ENCODE peak calls at places on chromosomes 6 and 20, in five cellular contexts. O is iPS-NIHi11; G is pulmonary artery endothelial cell; T is activated CD4-positive, alpha-beta T cell treated with anti-CD3 and anti-CD28 coated beads, Interleukin-2, amount 50 U/mL, for 1 hour; K is GM13977. N is an unnamed sample.

GRCh38 chr6:15602144-15602543 is 60.7 kb downstream of the DTNBP1 start:
- DNase-seq in O (no peak), G (no peak), T (no peak), K (no peak), N (no peak)

GRCh38 chr6:90190752-90191393 is 105.8 kb downstream of the BACH2 start:
- DNase-seq in O (no peak), G (no peak), T (no peak), K (no peak), N (no peak)

GRCh38 chr6:93294879-93295278 is 124.5 kb downstream of the EPHA7 start:
- DNase-seq in O (no peak), G (no peak), T (no peak), K (no peak), N (no peak)

GRCh38 chr6:36838896-36839818 is at the start of gene CPNE5:
- DNase-seq in O (peak; percentile 71), G (no peak), T (no peak), K (no peak), N (no peak)

GRCh38 chr6:108941281-108941680 is 93.1 kb downstream of the ARMC2 start:
- DNase-seq in O (no peak), G (no peak), T (no peak), K (no peak), N (no peak)

GRCh38 chr6:1388927-1389790 is at the start of gene FOXF2:
- DNase-seq in O (peak; percentile 74), G (no peak), T (no peak), K (peak; percentile 29), N (no peak)

GRCh38 chr20:23624307-23624706 is 13.4 kb downstream of the CST3 start:
- DNase-seq in O (no peak), G (no peak), T (no peak), K (no peak), N (no peak)

GRCh38 chr6:151149788-151150187 is 90.0 kb upstream of the AKAP12 start:
- DNase-seq in O (no peak), G (no peak), T (no peak), K (no peak), N (no peak)

GRCh38 chr20:8139899-8140298 is 7.8 kb downstream of the PLCB1 start:
- DNase-seq in O (peak; percentile 15), G (no peak), T (no peak), K (no peak), N (no peak)

GRCh38 chr20:64145458-64146300 is 18.6 kb upstream of the MYT1 start:
- DNase-seq in O (peak; percentile 43), G (no peak), T (no peak), K (no peak), N (no peak)

GRCh38 chr6:56242343-56242742 is 5.0 kb downstream of the COL21A1 start:
- DNase-seq in O (no peak), G (peak; percentile 36), T (no peak), K (no peak), N (peak; percentile 38)

GRCh38 chr6:45431314-45432058 is 53.8 kb upstream of the SUPT3H start:
- DNase-seq in O (no peak), G (no peak), T (no peak), K (no peak), N (no peak)

GRCh38 chr6:39091163-39091562 is 23.8 kb downstream of the SAYSD1 start:
- DNase-seq in O (no peak), G (no peak), T (no peak), K (no peak), N (no peak)

N was measured in midbrain.